ENCODE peak calls at places on chromosomes 16 and 17, in four cellular contexts. C is esophagus squamous epithelium, B is dorsolateral prefrontal cortex, J is cardiac muscle cell. Q is an unnamed sample.

GRCh38 chr17:56173958-56174357 is 20.7 kb downstream of the ANKFN1 start:
- DNase-seq in C (no peak), B (no peak), J (no peak), Q (no peak)

GRCh38 chr17:4007346-4008081 is 43.3 kb upstream of the ATP2A3 start:
- DNase-seq in C (no peak), B (no peak), J (no peak), Q (no peak)

GRCh38 chr16:81651758-81652718 is 127.1 kb upstream of the PLCG2 start:
- DNase-seq in C (no peak), B (no peak), J (peak), Q (no peak)

GRCh38 chr17:79670537-79671386 is 59.9 kb upstream of the RBFOX3 start:
- DNase-seq in C (no peak), B (no peak), J (no peak), Q (no peak)

GRCh38 chr16:27289669-27290068 is 21.1 kb upstream of the NSMCE1 start:
- DNase-seq in C (no peak), B (no peak), J (no peak), Q (no peak)

GRCh38 chr17:43827596-43827995 is 5.3 kb downstream of the MPP3 start:
- DNase-seq in C (no peak), B (no peak), J (no peak), Q (no peak)

GRCh38 chr16:78396046-78396445 is 296.6 kb downstream of the WWOX start:
- DNase-seq in C (no peak), B (no peak), J (no peak), Q (no peak)

GRCh38 chr17:15157051-15157450 is 108.1 kb downstream of the PMP22 start:
- DNase-seq in C (no peak), B (no peak), J (peak), Q (no peak)

GRCh38 chr16:11386054-11386680 is 40.9 kb downstream of the RMI2 start:
- DNase-seq in C (no peak), B (no peak), J (no peak), Q (no peak)

GRCh38 chr16:69889295-69889964 is 61.7 kb upstream of the CLEC18A start:
- DNase-seq in C (no peak), B (no peak), J (no peak), Q (no peak)

GRCh38 chr16:69865701-69866100 is 85.4 kb upstream of the CLEC18A start:
- DNase-seq in C (no peak), B (no peak), J (peak), Q (no peak)

DNA sequence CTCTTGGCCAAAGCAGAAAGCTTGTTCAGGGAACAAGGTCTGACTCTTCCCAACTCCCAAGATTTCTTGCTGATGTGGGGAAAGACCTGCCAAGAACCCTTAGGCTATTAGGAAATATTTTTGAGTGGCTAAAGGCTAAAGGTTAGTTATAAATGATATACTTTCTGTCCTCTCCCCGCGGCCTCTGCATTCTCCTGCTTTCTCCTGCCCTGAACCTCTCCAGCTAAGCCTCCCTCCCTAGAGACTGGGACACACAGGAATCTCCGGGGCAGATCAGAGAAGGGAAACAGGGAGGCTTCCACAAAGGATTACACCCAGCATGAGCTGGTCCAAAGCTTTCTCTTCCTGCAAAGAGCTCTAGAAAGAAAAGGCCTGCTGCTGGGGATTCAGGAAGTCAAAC is 2.3 kb downstream of the SLC43A2 start:
- DNase-seq in C (no peak), B (no peak), J (no peak), Q (no peak)
- H3K27ac ChIP-seq in C (peak), B (peak), J (no peak), Q (no peak)

GRCh38 chr16:74477226-74477625 is 55.9 kb upstream of the CLEC18B start:
- DNase-seq in C (no peak), B (no peak), J (no peak), Q (no peak)
- H3K27ac ChIP-seq in C (no peak), B (no peak), J (no peak), Q (no peak)

GRCh38 chr17:77208856-77209255 is 68.1 kb downstream of the SEC14L1 start:
- DNase-seq in C (no peak), B (no peak), J (no peak), Q (no peak)

GRCh38 chr17:77208217-77208808 is 67.5 kb downstream of the SEC14L1 start:
- DNase-seq in C (no peak), B (peak), J (peak), Q (no peak)

GRCh38 chr17:77207689-77208216 is 67.0 kb downstream of the SEC14L1 start:
- DNase-seq in C (no peak), B (no peak), J (no peak), Q (no peak)

GRCh38 chr17:77210331-77210730 is 69.6 kb downstream of the SEC14L1 start:
- DNase-seq in C (no peak), B (no peak), J (no peak), Q (no peak)

GRCh38 chr17:77209330-77209748 is 68.6 kb downstream of the SEC14L1 start:
- DNase-seq in C (no peak), B (no peak), J (no peak), Q (no peak)
- H3K27ac ChIP-seq in C (peak), B (peak), J (peak), Q (no peak)

GRCh38 chr17:35645923-35646322 is 58.8 kb downstream of the AP2B1 start:
- DNase-seq in C (no peak), B (no peak), J (no peak), Q (no peak)

GRCh38 chr17:35653619-35654361 is 66.7 kb downstream of the AP2B1 start:
- DNase-seq in C (no peak), B (no peak), J (no peak), Q (no peak)

GRCh38 chr17:35655303-35655702 is 68.2 kb downstream of the AP2B1 start:
- DNase-seq in C (no peak), B (no peak), J (no peak), Q (no peak)

DNA sequence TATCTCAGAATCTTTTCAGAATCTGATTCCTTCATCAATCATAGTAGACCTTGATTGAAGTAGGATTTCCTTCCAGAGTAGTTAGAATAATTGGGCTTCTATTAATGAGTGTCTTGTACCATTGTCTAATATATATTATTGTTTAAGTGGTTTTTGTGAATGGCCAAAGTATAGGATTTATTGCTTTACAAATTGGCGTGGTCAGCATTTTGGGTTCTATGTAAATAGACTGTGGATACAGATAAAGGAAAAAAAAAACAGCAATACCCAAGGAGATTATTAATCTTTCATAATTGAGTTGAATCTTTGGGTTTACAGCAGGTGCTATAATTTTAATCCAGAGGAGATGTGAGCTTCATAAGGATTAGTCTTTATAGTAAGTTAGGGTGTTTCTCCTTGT is 64.3 kb downstream of the AP2B1 start:
- DNase-seq in C (no peak), B (no peak), J (no peak), Q (no peak)
- H3K27ac ChIP-seq in C (no peak), B (no peak), J (no peak), Q (no peak)

GRCh38 chr16:68645494-68646388 is 631 bp downstream of the CDH3 start:
- DNase-seq in C (no peak), B (no peak), J (no peak), Q (no peak)
- H3K27ac ChIP-seq in C (peak), B (no peak), J (peak), Q (peak)

Q was measured in epithelial cell of prostate.